ENCODE peak calls at places on chromosomes 5 and 9, in nine cellular contexts. L is H1; S is upper lobe of right lung; T is HCT116; H is ovary; A is right atrium auricular region; J is CD4-positive, CD25-positive, alpha-beta regulatory T cell; F is prostate gland; B is endodermal cell. N is an unnamed sample.

GRCh38 chr5:155125696-155126095 is 112.1 kb downstream of the KIF4B start:
- DNase-seq in L (no peak), S (no peak), T (no peak), H (no peak), A (no peak), J (no peak), F (no peak), B (peak), N (no peak)

GRCh38 chr9:32376295-32376694 is 8.1 kb upstream of the ACO1 start:
- DNase-seq in L (no peak), S (no peak), T (no peak), H (no peak), A (no peak), J (no peak), F (no peak), B (no peak), N (no peak)

GRCh38 chr5:32827981-32828380 is 116.9 kb downstream of the NPR3 start:
- DNase-seq in L (no peak), S (no peak), T (no peak), H (no peak), A (no peak), J (no peak), F (no peak), B (no peak), N (no peak)

GRCh38 chr5:164203581-164204225 is 698.3 kb downstream of the MAT2B start:
- DNase-seq in L (no peak), S (no peak), T (no peak), H (no peak), A (no peak), J (no peak), F (no peak), B (no peak), N (no peak)

GRCh38 chr9:131739988-131740648 is at the start of gene RAPGEF1:
- DNase-seq in L (peak), S (peak), T (no peak), H (peak), A (no peak), J (peak), F (no peak), B (peak), N (no peak)

GRCh38 chr5:134975078-134975715 is 7.5 kb downstream of the CATSPER3 start:
- DNase-seq in L (no peak), S (no peak), T (no peak), H (no peak), A (no peak), J (no peak), F (no peak), B (no peak), N (no peak)

GRCh38 chr5:92906798-92907380 is 674.1 kb downstream of the NR2F1-AS1 start:
- DNase-seq in L (no peak), S (no peak), T (no peak), H (no peak), A (no peak), J (no peak), F (no peak), B (no peak), N (no peak)

GRCh38 chr9:19231126-19232035 is 888 bp downstream of the DENND4C start:
- DNase-seq in L (no peak), S (no peak), T (no peak), H (no peak), A (no peak), J (no peak), F (peak), B (no peak), N (no peak)

GRCh38 chr5:137199966-137200365 is 299.2 kb downstream of the SPOCK1 start:
- DNase-seq in L (no peak), S (no peak), T (no peak), H (no peak), A (no peak), J (no peak), F (no peak), B (peak), N (no peak)

GRCh38 chr9:90642570-90643539 is at the start of gene DIRAS2:
- DNase-seq in L (peak), S (peak), T (peak), H (peak), A (no peak), J (no peak), F (peak), B (peak), N (no peak)

GRCh38 chr5:71786337-71787060 is 67.4 kb downstream of the CARTPT start:
- DNase-seq in L (no peak), S (no peak), T (no peak), H (no peak), A (no peak), J (no peak), F (no peak), B (no peak), N (no peak)

GRCh38 chr9:114981095-114981494 is 50.7 kb upstream of the TNFSF8 start:
- DNase-seq in L (no peak), S (no peak), T (no peak), H (no peak), A (no peak), J (no peak), F (no peak), B (no peak), N (no peak)
- H3K27ac ChIP-seq in L (no peak), S (no peak), T (no peak), H (no peak), A (no peak), J (no peak), F (no peak), B (no peak), N (no peak)

GRCh38 chr5:38853753-38854470 is 8.1 kb downstream of the OSMR start:
- DNase-seq in L (no peak), S (no peak), T (peak), H (no peak), A (no peak), J (no peak), F (no peak), B (no peak), N (no peak)
- H3K27ac ChIP-seq in L (no peak), S (peak), T (no peak), H (no peak), A (no peak), J (no peak), F (no peak), B (no peak), N (no peak)

DNA sequence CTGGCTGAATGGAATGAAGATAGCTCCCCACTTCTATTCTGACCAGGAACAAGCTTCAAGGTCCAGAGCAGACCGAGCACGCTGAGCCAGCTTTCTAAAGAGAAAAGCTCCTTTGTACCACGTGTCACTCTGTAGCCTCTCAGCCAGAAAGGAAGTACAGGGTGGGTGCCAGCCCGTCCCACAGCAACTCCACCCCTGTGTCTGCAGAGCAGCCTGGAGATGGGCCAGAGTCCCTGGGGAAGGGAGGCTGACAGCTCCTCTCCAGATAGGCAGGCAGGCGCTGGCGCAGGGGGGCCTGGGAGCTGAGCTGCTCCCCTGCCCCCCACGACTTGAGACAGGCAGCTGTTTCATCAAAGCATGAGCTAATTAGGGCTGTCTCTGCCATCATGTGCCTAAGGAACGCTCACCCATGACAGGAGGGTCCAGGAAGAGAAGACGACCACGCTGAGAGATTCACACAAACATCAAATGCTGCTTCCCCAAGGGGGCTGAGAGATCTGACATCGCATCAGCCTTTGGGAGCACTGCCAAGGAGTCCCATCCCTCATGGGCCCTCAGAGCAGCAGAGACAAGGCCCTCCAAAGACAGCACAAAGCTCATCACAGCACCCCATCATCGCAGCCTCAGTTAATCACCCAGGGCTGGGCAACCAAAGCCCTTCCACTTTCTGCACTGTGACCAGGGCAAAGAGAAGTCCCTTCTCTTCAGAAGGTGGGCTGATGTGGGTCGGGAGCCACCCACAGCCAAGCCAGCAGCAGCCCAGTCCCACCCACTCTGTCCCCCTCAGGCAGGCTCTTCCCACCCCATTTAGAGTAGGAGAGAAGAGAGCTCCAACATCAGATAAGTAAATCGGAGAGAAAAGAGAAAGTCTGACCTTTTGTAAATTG is 78.5 kb upstream of the LRRTM2 start:
- DNase-seq in L (no peak), S (peak), T (no peak), H (peak), A (peak), J (no peak), F (peak), B (no peak), N (no peak)
- H3K27ac ChIP-seq in L (no peak), S (peak), T (no peak), H (peak), A (peak), J (no peak), F (peak), B (peak), N (peak)

DNA sequence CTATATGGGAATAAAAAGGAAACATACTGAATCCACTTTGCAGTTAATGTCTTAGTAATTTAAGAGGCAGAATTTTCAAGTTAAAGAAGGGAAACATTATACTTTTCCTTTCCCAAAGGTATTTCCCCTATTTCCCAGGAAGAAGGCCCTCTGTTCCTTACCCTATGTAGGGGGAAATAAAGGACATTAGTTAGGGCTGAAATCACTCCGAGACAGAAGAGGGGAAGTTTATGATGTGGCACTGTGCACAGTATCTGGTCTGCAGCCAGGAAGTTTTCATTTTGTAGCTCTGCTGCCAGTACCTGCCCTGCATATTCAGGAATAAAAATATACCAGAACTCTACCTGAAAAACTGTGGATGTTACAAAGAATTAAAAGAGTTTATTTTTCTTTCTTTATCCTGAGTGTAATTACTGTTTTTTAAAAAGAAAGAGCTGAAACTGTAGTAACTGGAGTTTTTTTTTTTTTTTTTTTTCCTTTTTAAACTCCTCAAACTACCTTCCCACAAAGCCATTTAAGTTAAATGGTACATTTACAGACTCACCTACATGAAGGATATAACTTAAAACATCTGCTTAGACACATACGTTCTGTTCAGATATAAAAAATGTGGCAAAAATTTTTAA is 7.3 kb downstream of the MEF2C start:
- DNase-seq in L (no peak), S (no peak), T (no peak), H (no peak), A (no peak), J (no peak), F (no peak), B (no peak), N (no peak)
- H3K27ac ChIP-seq in L (no peak), S (peak), T (no peak), H (no peak), A (peak), J (no peak), F (no peak), B (no peak), N (peak)

GRCh38 chr5:168023190-168023589 is 268.3 kb upstream of the WWC1 start:
- DNase-seq in L (no peak), S (no peak), T (no peak), H (peak), A (no peak), J (no peak), F (peak), B (no peak), N (no peak)
- H3K27ac ChIP-seq in L (no peak), S (no peak), T (no peak), H (no peak), A (peak), J (no peak), F (no peak), B (no peak), N (peak)

GRCh38 chr9:16825971-16826370 is 44.5 kb downstream of the BNC2 start:
- DNase-seq in L (no peak), S (no peak), T (no peak), H (no peak), A (no peak), J (no peak), F (no peak), B (no peak), N (no peak)

GRCh38 chr9:16830806-16831205 is 39.7 kb downstream of the BNC2 start:
- DNase-seq in L (no peak), S (no peak), T (no peak), H (no peak), A (no peak), J (no peak), F (no peak), B (no peak), N (no peak)

GRCh38 chr9:16825364-16825763 is 45.1 kb downstream of the BNC2 start:
- DNase-seq in L (no peak), S (no peak), T (no peak), H (no peak), A (no peak), J (no peak), F (no peak), B (no peak), N (no peak)

GRCh38 chr9:16832101-16832500 is 38.4 kb downstream of the BNC2 start:
- DNase-seq in L (no peak), S (no peak), T (no peak), H (no peak), A (no peak), J (no peak), F (no peak), B (no peak), N (no peak)

DNA sequence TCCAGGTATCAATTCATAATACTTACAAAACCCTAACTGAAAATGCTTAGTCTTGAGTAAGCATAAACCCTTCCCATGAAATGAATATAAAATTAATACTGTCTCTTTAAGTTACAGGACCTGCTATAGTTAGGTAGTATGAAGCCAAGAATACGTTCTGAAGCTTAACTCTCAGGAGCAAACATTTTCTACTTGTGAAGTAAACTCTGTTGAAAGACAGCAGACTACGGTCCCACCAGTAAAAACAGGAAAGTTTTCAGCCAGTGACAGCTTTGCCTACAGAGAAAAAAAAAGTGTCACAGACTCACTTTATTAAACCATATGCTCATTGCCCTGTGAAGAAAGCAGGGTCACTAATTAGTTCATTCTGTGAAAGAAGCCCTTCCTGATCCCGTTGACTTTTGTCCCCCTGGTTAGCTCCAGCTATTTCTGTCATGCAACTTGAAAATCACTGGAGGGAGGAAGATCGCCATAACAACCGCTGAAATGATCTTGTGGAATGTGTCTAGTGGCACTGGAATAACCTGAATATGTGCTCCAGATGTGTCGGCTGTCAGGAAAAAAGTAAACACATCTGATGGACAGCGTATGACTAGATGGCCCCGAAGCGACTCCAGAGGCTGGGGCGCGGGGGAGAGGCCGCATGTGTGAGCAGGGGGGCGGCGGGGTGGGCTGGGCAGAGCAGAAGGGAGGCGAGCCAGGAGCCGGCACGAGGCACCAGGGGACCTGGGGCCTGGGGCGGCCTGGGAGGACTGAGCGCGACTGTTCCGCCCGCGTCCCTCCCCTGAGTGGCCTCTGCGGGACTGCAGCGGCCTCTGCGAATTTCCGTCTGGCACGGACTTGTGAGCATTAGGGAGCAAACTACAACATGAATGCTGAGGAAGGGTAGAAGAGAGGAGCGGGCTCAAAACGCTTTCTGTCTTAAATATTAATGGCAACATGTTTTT is 41.9 kb downstream of the BNC2 start:
- DNase-seq in L (peak), S (no peak), T (no peak), H (peak), A (no peak), J (no peak), F (no peak), B (peak), N (no peak)
- H3K27ac ChIP-seq in L (no peak), S (peak), T (no peak), H (peak), A (peak), J (no peak), F (no peak), B (peak), N (peak)

GRCh38 chr9:127567898-127568617 is 44.0 kb upstream of the STXBP1 start:
- DNase-seq in L (peak), S (no peak), T (no peak), H (no peak), A (no peak), J (no peak), F (no peak), B (peak), N (no peak)
- H3K27ac ChIP-seq in L (no peak), S (peak), T (peak), H (peak), A (peak), J (no peak), F (peak), B (no peak), N (peak)

GRCh38 chr5:59380350-59380951 is 513.1 kb downstream of the PDE4D start:
- DNase-seq in L (no peak), S (no peak), T (peak), H (no peak), A (no peak), J (no peak), F (peak), B (no peak), N (no peak)
- H3K27ac ChIP-seq in L (no peak), S (no peak), T (no peak), H (no peak), A (no peak), J (no peak), F (peak), B (no peak), N (no peak)

DNA sequence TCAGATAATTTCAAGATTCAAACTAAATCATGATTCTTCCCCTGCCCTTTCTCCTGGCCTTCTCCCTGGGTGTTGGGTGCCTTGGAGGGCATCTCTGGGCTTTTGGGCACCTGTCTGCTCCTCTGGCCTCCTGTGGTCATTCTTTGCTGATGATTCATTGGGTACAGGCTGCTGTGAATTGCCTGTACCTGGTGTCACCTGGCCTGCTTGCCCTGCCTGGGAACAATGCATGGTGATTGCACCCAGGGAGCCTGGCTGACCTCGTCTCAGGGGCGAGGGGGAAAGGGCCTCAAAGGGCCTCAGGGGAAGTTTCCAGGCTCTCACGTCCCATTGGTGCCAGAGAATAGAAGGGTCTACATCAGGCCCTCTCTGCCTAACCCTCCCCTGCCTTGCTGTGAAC is 20.1 kb upstream of the CKMT2 start:
- DNase-seq in L (no peak), S (peak), T (no peak), H (no peak), A (no peak), J (no peak), F (no peak), B (peak), N (no peak)
- H3K27ac ChIP-seq in L (no peak), S (no peak), T (no peak), H (no peak), A (no peak), J (peak), F (no peak), B (no peak), N (no peak)

GRCh38 chr5:79685621-79686020 is 4.0 kb upstream of the CMYA5 start:
- DNase-seq in L (no peak), S (no peak), T (no peak), H (no peak), A (no peak), J (no peak), F (no peak), B (no peak), N (no peak)
- H3K27ac ChIP-seq in L (no peak), S (no peak), T (no peak), H (no peak), A (no peak), J (no peak), F (no peak), B (no peak), N (no peak)

N was measured in esophagus squamous epithelium.